ENCODE peak calls at places on chromosome 18, in six cellular contexts. I is T-helper 1 cell, R is iris pigment epithelial cell, Q is GM12865, F is erythroblast, H is right cardiac atrium. Z is an unnamed sample.

GRCh38 chr18:76519156-76519549 is 24.1 kb upstream of the ZNF516 start:
- DNase-seq in R (peak; percentile 49), Q (no peak), H (no peak), I (no peak), F (peak; percentile 66), Z (peak; percentile 35)

GRCh38 chr18:42028232-42028832 is 73.3 kb downstream of the PIK3C3 start:
- DNase-seq in R (peak; percentile 48), Q (peak; percentile 29), H (no peak), I (no peak), F (peak; percentile 47), Z (peak; percentile 45)

GRCh38 chr18:10040287-10041011 is 126.6 kb downstream of the VAPA start:
- DNase-seq in I (no peak), Q (no peak), R (peak; percentile 82), F (no peak), H (peak; percentile 67), Z (no peak)

GRCh38 chr18:42187611-42188378 is 232.8 kb downstream of the PIK3C3 start:
- DNase-seq in I (no peak), R (no peak), F (no peak), H (no peak), Q (peak; percentile 49), Z (no peak)

GRCh38 chr18:22551536-22552151 is 133.9 kb upstream of the CTAGE1 start:
- DNase-seq in F (no peak), Q (no peak), R (peak; percentile 89), H (no peak), I (no peak), Z (peak; percentile 93)

GRCh38 chr18:55546873-55547704 is 40.9 kb downstream of the TCF4 start:
- DNase-seq in R (peak; percentile 78), F (no peak), Q (no peak), H (peak; percentile 52), I (no peak), Z (peak; percentile 86)

GRCh38 chr18:74378179-74378682 is 62.6 kb downstream of the C18orf63 start:
- DNase-seq in R (no peak), F (no peak), Q (peak; percentile 12), I (no peak), H (peak; percentile 63), Z (no peak)

GRCh38 chr18:13653746-13654455 is 72.5 kb downstream of the FAM210A start:
- DNase-seq in I (no peak), H (no peak), F (no peak), Q (no peak), R (no peak), Z (no peak)

GRCh38 chr18:45686892-45687611 is 36.9 kb upstream of the SLC14A1 start:
- DNase-seq in Q (peak; percentile 82), F (peak; percentile 90), I (peak; percentile 38), H (no peak), R (no peak), Z (peak; percentile 28)

GRCh38 chr18:12327510-12328178 is 19.6 kb downstream of the TUBB6 start:
- DNase-seq in F (peak; percentile 92), R (peak; percentile 77), H (peak; percentile 94), I (peak; percentile 53), Q (peak; percentile 78), Z (peak; percentile 66)

GRCh38 chr18:31555971-31556747 is 35.5 kb upstream of the TTR start:
- DNase-seq in I (no peak), F (peak; percentile 69), H (no peak), R (peak; percentile 70), Q (peak; percentile 81), Z (peak; percentile 80)

GRCh38 chr18:68769423-68769822 is 28.5 kb upstream of the CCDC102B start:
- DNase-seq in Q (no peak), R (peak; percentile 45), H (peak; percentile 79), I (no peak), F (no peak), Z (no peak)

GRCh38 chr18:41326311-41326710 is 628.7 kb upstream of the PIK3C3 start:
- DNase-seq in R (peak; percentile 69), F (no peak), H (no peak), Q (no peak), I (no peak), Z (peak; percentile 93)

GRCh38 chr18:79507546-79508480 is 112.1 kb downstream of the NFATC1 start:
- DNase-seq in I (peak; percentile 2), H (peak; percentile 94), R (peak; percentile 75), F (peak; percentile 76), Q (no peak), Z (peak; percentile 48)

GRCh38 chr18:79572093-79572780 is 107.4 kb upstream of the CTDP1 start:
- DNase-seq in F (no peak), H (peak; percentile 61), I (no peak), Q (no peak), R (no peak), Z (no peak)

GRCh38 chr18:31942301-31942998 is 478 bp downstream of the TRAPPC8 start:
- DNase-seq in F (peak; percentile 95), R (peak; percentile 71), Q (peak; percentile 64), H (no peak), I (no peak), Z (peak; percentile 45)

GRCh38 chr18:58229162-58229561 is 185.1 kb downstream of the NEDD4L start:
- DNase-seq in F (no peak), H (no peak), R (no peak), Q (no peak), I (no peak), Z (no peak)

GRCh38 chr18:3624818-3625716 is 175.1 kb downstream of the TGIF1 start:
- DNase-seq in H (no peak), I (peak; percentile 42), R (peak; percentile 97), F (peak; percentile 79), Q (peak; percentile 11), Z (peak; percentile 96)

GRCh38 chr18:10252494-10252893 is 201.9 kb upstream of the APCDD1 start:
- DNase-seq in R (no peak), I (no peak), H (no peak), Q (peak; percentile 38), F (no peak), Z (peak; percentile 10)

GRCh38 chr18:42437646-42438045 is 482.6 kb downstream of the PIK3C3 start:
- DNase-seq in F (no peak), R (peak; percentile 74), I (no peak), H (no peak), Q (no peak), Z (peak; percentile 57)

GRCh38 chr18:6370410-6370809 is 44.3 kb downstream of the L3MBTL4 start:
- DNase-seq in I (no peak), H (peak; percentile 50), F (no peak), R (no peak), Q (no peak), Z (no peak)

GRCh38 chr18:36809590-36810381 is 19.0 kb downstream of the TPGS2 start:
- DNase-seq in H (peak; percentile 39), Q (peak; percentile 78), I (peak; percentile 19), R (peak; percentile 63), F (peak; percentile 87), Z (peak; percentile 72)

GRCh38 chr18:48217306-48218250 is 191.6 kb downstream of the ZBTB7C start:
- DNase-seq in I (no peak), Q (no peak), H (no peak), F (no peak), R (no peak), Z (no peak)

GRCh38 chr18:10321987-10322386 is 132.4 kb upstream of the APCDD1 start:
- DNase-seq in I (no peak), F (no peak), H (no peak), R (no peak), Q (no peak), Z (no peak)

GRCh38 chr18:63570721-63571120 is 16.4 kb upstream of the SERPINB13 start:
- DNase-seq in I (no peak), Q (no peak), R (no peak), F (no peak), H (no peak), Z (no peak)

GRCh38 chr18:49768051-49768391 is 45.3 kb downstream of the ACAA2 start:
- DNase-seq in Q (peak; percentile 41), F (no peak), R (peak; percentile 61), I (no peak), H (peak; percentile 75), Z (peak; percentile 80)

GRCh38 chr18:76621782-76622495 is 126.9 kb upstream of the ZNF516 start:
- DNase-seq in I (no peak), H (no peak), Q (no peak), R (peak; percentile 69), F (no peak), Z (peak; percentile 31)

GRCh38 chr18:76488190-76488589 is 6.9 kb downstream of the ZNF516 start:
- DNase-seq in F (no peak), H (peak; percentile 73), I (no peak), R (peak; percentile 59), Q (no peak), Z (peak; percentile 34)

GRCh38 chr18:29361843-29362242 is 1184.9 kb upstream of the CDH2 start:
- DNase-seq in Q (peak; percentile 0), F (no peak), R (no peak), H (peak; percentile 38), I (no peak), Z (no peak)

GRCh38 chr18:77983270-77983669 is 733.6 kb downstream of the GALR1 start:
- DNase-seq in H (no peak), R (no peak), I (no peak), F (no peak), Q (no peak), Z (no peak)

GRCh38 chr18:6009751-6010150 is 114.4 kb upstream of the TMEM200C start:
- DNase-seq in H (no peak), R (peak; percentile 63), Q (no peak), I (no peak), F (no peak), Z (peak; percentile 54)

GRCh38 chr18:31041346-31042067 is 1.0 kb downstream of the DSC3 start:
- DNase-seq in I (no peak), Q (no peak), F (no peak), H (peak; percentile 38), R (peak; percentile 8), Z (peak; percentile 31)

GRCh38 chr18:12023375-12023774 is 42.1 kb downstream of the IMPA2 start:
- DNase-seq in H (no peak), I (no peak), Q (no peak), F (no peak), R (no peak), Z (no peak)

GRCh38 chr18:44862112-44862511 is 181.4 kb downstream of the SETBP1 start:
- DNase-seq in F (no peak), R (no peak), Q (no peak), H (no peak), I (no peak), Z (no peak)